ENCODE peak calls at places on chromosomes 16 and 17, in four cellular contexts. W, N, O and G are unnamed samples.

GRCh38 chr17:77802333-77802615 is 156.2 kb upstream of the TNRC6C start:
- DNase-seq in W (no peak), O (no peak), N (no peak), G (no peak)

GRCh38 chr16:87724490-87725291 is 41.1 kb downstream of the KLHDC4 start:
- DNase-seq in N (no peak), O (no peak), W (no peak), G (no peak)

GRCh38 chr17:79627766-79628690 is 17.2 kb upstream of the RBFOX3 start:
- DNase-seq in W (peak; percentile 3), O (peak; percentile 50), N (peak; percentile 44), G (no peak)

GRCh38 chr16:23182675-23183485 is at the start of gene SCNN1G:
- DNase-seq in O (no peak), N (peak; percentile 82), W (peak; percentile 16), G (no peak)

GRCh38 chr16:83508295-83508694 is 299.5 kb upstream of the HSBP1 start:
- DNase-seq in W (no peak), N (no peak), O (no peak), G (no peak)

GRCh38 chr16:81810361-81810760 is 31.3 kb downstream of the PLCG2 start:
- DNase-seq in O (no peak), W (no peak), N (no peak), G (no peak)

GRCh38 chr16:57590654-57591085 is 37.8 kb upstream of the ADGRG1 start:
- DNase-seq in N (no peak), W (no peak), O (no peak), G (no peak)

GRCh38 chr17:44004077-44004760 is at the start of gene NAGS:
- DNase-seq in W (no peak), N (peak; percentile 85), O (no peak), G (no peak)

GRCh38 chr17:14052886-14053615 is 16.3 kb upstream of the COX10 start:
- DNase-seq in N (no peak), O (no peak), W (no peak), G (no peak)

GRCh38 chr17:78172284-78173024 is 4.1 kb downstream of the SYNGR2 start:
- DNase-seq in W (peak; percentile 56), O (peak; percentile 76), N (peak; percentile 86), G (no peak)

GRCh38 chr16:57751539-57752202 is 16.1 kb downstream of the KATNB1 start:
- DNase-seq in O (no peak), N (no peak), W (no peak), G (no peak)

GRCh38 chr16:71499775-71500364 is 10.7 kb upstream of the ZNF19 start:
- DNase-seq in O (no peak), W (no peak), N (no peak), G (no peak)

GRCh38 chr16:66291833-66292232 is 74.7 kb upstream of the CDH5 start:
- DNase-seq in W (no peak), O (no peak), N (no peak), G (no peak)

GRCh38 chr17:45284176-45285140 is 22.6 kb upstream of the SPATA32 start:
- DNase-seq in W (peak; percentile 75), N (peak; percentile 70), O (no peak), G (no peak)

GRCh38 chr16:48607056-48607825 is 2.7 kb downstream of the N4BP1 start:
- DNase-seq in W (no peak), N (no peak), O (no peak), G (no peak)

GRCh38 chr17:28173801-28174200 is 131.3 kb downstream of the NLK start:
- DNase-seq in O (no peak), W (no peak), N (no peak), G (no peak)

GRCh38 chr17:5128905-5129535 is 13.2 kb downstream of the USP6 start:
- DNase-seq in O (peak; percentile 40), N (peak; percentile 28), W (no peak), G (no peak)

GRCh38 chr17:48841395-48841831 is 10.6 kb downstream of the CALCOCO2 start:
- DNase-seq in O (no peak), W (no peak), N (no peak), G (no peak)

GRCh38 chr17:29996458-29996857 is 55.0 kb downstream of the EFCAB5 start:
- DNase-seq in N (no peak), W (no peak), O (no peak), G (no peak)

GRCh38 chr16:14455577-14455976 is 174.5 kb downstream of the PARN start:
- DNase-seq in N (no peak), O (no peak), W (no peak), G (no peak)

GRCh38 chr17:45759761-45760160 is 24.4 kb upstream of the CRHR1 start:
- DNase-seq in N (no peak), O (no peak), W (no peak), G (no peak)

GRCh38 chr17:42675984-42676423 is 790 bp downstream of the PLEKHH3 start:
- DNase-seq in N (peak; percentile 88), W (peak; percentile 67), O (peak; percentile 78), G (no peak)

GRCh38 chr17:48720263-48721008 is 1.9 kb downstream of the PRAC1 start:
- DNase-seq in W (no peak), N (no peak), O (no peak), G (no peak)

GRCh38 chr16:19123535-19124178 is 9.9 kb downstream of the ITPRIPL2 start:
- DNase-seq in W (no peak), N (no peak), O (no peak), G (no peak)

GRCh38 chr17:49746791-49747490 is 17.0 kb downstream of the FAM117A start:
- DNase-seq in N (no peak), O (no peak), W (no peak), G (no peak)

GRCh38 chr17:51029568-51030463 is 90.9 kb downstream of the SPAG9 start:
- DNase-seq in W (no peak), N (no peak), O (no peak), G (no peak)

GRCh38 chr17:8791910-8792270 is 7.3 kb downstream of the MFSD6L start:
- DNase-seq in W (no peak), O (no peak), N (no peak), G (no peak)

GRCh38 chr16:12661656-12662172 is 142.0 kb downstream of the CPPED1 start:
- DNase-seq in W (no peak), N (no peak), O (no peak), G (no peak)

GRCh38 chr17:13355054-13355453 is 246.7 kb downstream of the HS3ST3A1 start:
- DNase-seq in O (no peak), W (no peak), N (no peak), G (no peak)

GRCh38 chr17:51164911-51165679 is 1.1 kb upstream of the NME2 start:
- DNase-seq in O (no peak), N (no peak), W (no peak), G (no peak)

GRCh38 chr17:56468840-56469239 is 124.7 kb upstream of the NOG start:
- DNase-seq in W (no peak), N (no peak), O (no peak), G (no peak)

GRCh38 chr17:27870345-27870744 is 22.8 kb downstream of the LYRM9 start:
- DNase-seq in O (no peak), N (no peak), W (no peak), G (no peak)

GRCh38 chr17:72297326-72298115 is 176.7 kb downstream of the SOX9 start:
- DNase-seq in N (no peak), O (no peak), W (peak; percentile 29), G (no peak)

GRCh38 chr16:86882586-86883280 is 304.4 kb downstream of the FOXL1 start:
- DNase-seq in N (peak; percentile 45), W (peak; percentile 60), O (peak; percentile 71), G (no peak)

GRCh38 chr16:72938426-72939164 is 109.3 kb downstream of the ZFHX3 start:
- DNase-seq in W (peak; percentile 92), N (no peak), O (peak; percentile 94), G (peak; percentile 95)

GRCh38 chr16:55478827-55479559 is at the start of gene MMP2:
- DNase-seq in O (peak; percentile 85), W (peak; percentile 84), N (peak; percentile 74), G (no peak)

GRCh38 chr17:34580685-34581445 is 1.5 kb downstream of the TMEM132E start:
- DNase-seq in O (no peak), N (peak; percentile 62), W (no peak), G (no peak)

GRCh38 chr17:57459286-57459915 is 203.1 kb downstream of the MSI2 start:
- DNase-seq in W (no peak), N (no peak), O (no peak), G (no peak)

GRCh38 chr17:82238562-82239201 is 9.8 kb downstream of the SLC16A3 start:
- DNase-seq in O (peak; percentile 85), N (peak; percentile 95), W (peak; percentile 80), G (no peak)
- H3K4me1 ChIP-seq in O (peaks cover 55% of the 10 kb centered on the region), N (peaks cover 76% of the 10 kb centered on the region), W (peaks cover 84% of the 10 kb centered on the region), G (peaks cover 52% of the 10 kb centered on the region)

GRCh38 chr16:27149986-27150385 is 53.3 kb upstream of the KDM8 start:
- DNase-seq in N (no peak), O (no peak), W (no peak), G (no peak)
- H3K27ac ChIP-seq in N (no peak overlapping the region), O (no peak overlapping the region), W (no peak overlapping the region), G (no peak overlapping the region)

GRCh38 chr17:40535924-40536717 is 29.2 kb downstream of the CCR7 start:
- DNase-seq in O (no peak), N (peak; percentile 73), W (no peak), G (no peak)

GRCh38 chr17:40532520-40533253 is 31.3 kb upstream of the TNS4 start:
- DNase-seq in O (peak; percentile 53), N (no peak), W (no peak), G (no peak)

GRCh38 chr17:40534431-40535189 is 30.7 kb downstream of the CCR7 start:
- DNase-seq in W (no peak), N (peak; percentile 51), O (no peak), G (no peak)

GRCh38 chr17:40535438-40535837 is 29.8 kb downstream of the CCR7 start:
- DNase-seq in N (no peak), O (no peak), W (no peak), G (no peak)

GRCh38 chr17:40533896-40534295 is 31.4 kb downstream of the CCR7 start:
- DNase-seq in W (no peak), O (no peak), N (peak; percentile 16), G (no peak)
- H3K4me1 ChIP-seq in W (peaks cover 72% of the 10 kb centered on the region), O (peaks cover 16% of the 10 kb centered on the region), N (peaks cover 62% of the 10 kb centered on the region), G (no peaks in the 10 kb centered on the region)

DNA sequence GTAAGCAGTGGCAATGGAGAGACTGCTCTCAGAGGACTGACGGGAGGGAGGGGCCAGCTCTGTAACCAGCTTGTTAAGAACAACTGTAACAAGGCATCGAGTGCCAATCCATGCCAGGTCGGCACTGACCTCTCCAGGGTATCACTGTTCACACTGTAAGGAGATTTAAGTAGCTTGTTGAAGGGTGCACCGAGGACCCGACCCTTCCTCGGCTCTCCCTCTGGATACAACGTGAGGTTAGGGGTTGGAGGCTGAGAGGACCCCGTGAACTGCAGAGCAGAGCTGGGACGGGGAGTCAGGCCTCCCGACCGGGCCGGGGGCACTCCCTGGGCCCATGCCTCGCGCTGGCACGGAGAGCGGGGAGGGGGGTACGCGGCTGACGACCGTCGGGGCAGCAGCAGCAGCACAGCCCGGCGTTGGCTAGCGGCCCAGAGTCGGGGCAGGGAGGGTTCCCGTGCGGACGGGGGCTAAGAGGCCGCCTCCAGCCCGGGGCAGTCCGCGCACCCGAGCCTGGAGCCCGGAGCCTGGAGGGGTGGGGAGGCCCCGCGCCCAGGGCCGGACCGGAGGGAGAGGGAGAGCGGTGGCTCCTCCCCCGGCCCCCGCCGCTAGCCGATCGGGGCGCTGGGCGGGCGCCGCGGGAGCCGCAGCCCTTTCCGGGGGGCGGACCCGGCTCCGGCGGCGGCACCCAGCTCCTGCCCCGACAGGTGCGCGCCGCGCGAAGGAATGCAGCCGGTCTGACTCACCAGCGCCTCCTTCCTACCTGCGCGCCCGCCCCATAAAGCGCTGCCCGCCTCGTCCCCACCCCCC is at the start of gene ITGB4:
- DNase-seq in W (peak; percentile 43), O (no peak), N (peak; percentile 91), G (no peak)
- H3K27ac ChIP-seq in W (peak within 1 kb of the TSS; percentile 88), O (no peak within 1 kb of the TSS), N (peak within 1 kb of the TSS; percentile 85), G (no peak within 1 kb of the TSS)